ENCODE peak calls at places on chromosome 11, in nine cellular contexts. One of them, this sample, is unnamed.

GRCh38 chr11:121741954-121742361 is 289.2 kb upstream of the SORL1-AS1 start:
- DNase-seq in WTC11: no peak
- DNase-seq in A673: no peak
- DNase-seq in Caco-2: no peak
- DNase-seq in progenitor cell of endocrine pancreas: no peak
- DNase-seq in right atrium auricular region: peak
- DNase-seq in hepatocyte: peak
- DNase-seq in bronchial epithelial cell: no peak
- DNase-seq in AG10803: peak
- DNase-seq in this sample: no peak

GRCh38 chr11:17000987-17001386 is 13.2 kb downstream of the PLEKHA7 start:
- DNase-seq in WTC11: no peak
- DNase-seq in A673: no peak
- DNase-seq in Caco-2: no peak
- DNase-seq in progenitor cell of endocrine pancreas: no peak
- DNase-seq in right atrium auricular region: no peak
- DNase-seq in hepatocyte: no peak
- DNase-seq in bronchial epithelial cell: no peak
- DNase-seq in AG10803: no peak
- DNase-seq in this sample: no peak

GRCh38 chr11:99534812-99535211 is 514.1 kb downstream of the CNTN5 start:
- DNase-seq in WTC11: no peak
- DNase-seq in A673: no peak
- DNase-seq in Caco-2: no peak
- DNase-seq in progenitor cell of endocrine pancreas: no peak
- DNase-seq in right atrium auricular region: no peak
- DNase-seq in hepatocyte: no peak
- DNase-seq in bronchial epithelial cell: peak
- DNase-seq in AG10803: no peak
- DNase-seq in this sample: no peak

GRCh38 chr11:28464252-28464867 is 356.2 kb downstream of the METTL15 start:
- DNase-seq in WTC11: no peak
- DNase-seq in A673: no peak
- DNase-seq in Caco-2: no peak
- DNase-seq in progenitor cell of endocrine pancreas: no peak
- DNase-seq in right atrium auricular region: no peak
- DNase-seq in hepatocyte: no peak
- DNase-seq in bronchial epithelial cell: peak
- DNase-seq in AG10803: peak
- DNase-seq in this sample: no peak

GRCh38 chr11:110857885-110858555 is 145.8 kb upstream of the ARHGAP20 start:
- DNase-seq in WTC11: no peak
- DNase-seq in A673: no peak
- DNase-seq in Caco-2: no peak
- DNase-seq in progenitor cell of endocrine pancreas: no peak
- DNase-seq in right atrium auricular region: no peak
- DNase-seq in hepatocyte: peak
- DNase-seq in bronchial epithelial cell: peak
- DNase-seq in AG10803: peak
- DNase-seq in this sample: peak

GRCh38 chr11:35050596-35050995 is 88.4 kb upstream of the CD44 start:
- DNase-seq in WTC11: no peak
- DNase-seq in A673: no peak
- DNase-seq in Caco-2: no peak
- DNase-seq in progenitor cell of endocrine pancreas: no peak
- DNase-seq in right atrium auricular region: no peak
- DNase-seq in hepatocyte: no peak
- DNase-seq in bronchial epithelial cell: no peak
- DNase-seq in AG10803: no peak
- DNase-seq in this sample: no peak

GRCh38 chr11:122175316-122175715 is 59.3 kb upstream of the BLID start:
- DNase-seq in WTC11: no peak
- DNase-seq in A673: no peak
- DNase-seq in Caco-2: no peak
- DNase-seq in progenitor cell of endocrine pancreas: no peak
- DNase-seq in right atrium auricular region: no peak
- DNase-seq in hepatocyte: no peak
- DNase-seq in bronchial epithelial cell: no peak
- DNase-seq in AG10803: no peak
- DNase-seq in this sample: no peak

GRCh38 chr11:107293677-107294344 is 163.8 kb downstream of the CWF19L2 start:
- DNase-seq in WTC11: peak
- DNase-seq in A673: peak
- DNase-seq in Caco-2: peak
- DNase-seq in progenitor cell of endocrine pancreas: no peak
- DNase-seq in right atrium auricular region: no peak
- DNase-seq in hepatocyte: no peak
- DNase-seq in bronchial epithelial cell: peak
- DNase-seq in AG10803: no peak
- DNase-seq in this sample: no peak

GRCh38 chr11:66172146-66172545 is 96.3 kb upstream of the RAB1B start:
- DNase-seq in WTC11: no peak
- DNase-seq in A673: no peak
- DNase-seq in Caco-2: no peak
- DNase-seq in progenitor cell of endocrine pancreas: no peak
- DNase-seq in right atrium auricular region: no peak
- DNase-seq in hepatocyte: peak
- DNase-seq in bronchial epithelial cell: peak
- DNase-seq in AG10803: peak
- DNase-seq in this sample: peak

GRCh38 chr11:24356501-24356900 is 140.4 kb upstream of the LUZP2 start:
- DNase-seq in WTC11: no peak
- DNase-seq in A673: no peak
- DNase-seq in Caco-2: no peak
- DNase-seq in progenitor cell of endocrine pancreas: no peak
- DNase-seq in right atrium auricular region: no peak
- DNase-seq in hepatocyte: no peak
- DNase-seq in bronchial epithelial cell: no peak
- DNase-seq in AG10803: no peak
- DNase-seq in this sample: no peak

GRCh38 chr11:120336641-120337132 is 474 bp downstream of the ARHGEF12 start:
- DNase-seq in WTC11: peak
- DNase-seq in A673: peak
- DNase-seq in Caco-2: no peak
- DNase-seq in progenitor cell of endocrine pancreas: no peak
- DNase-seq in right atrium auricular region: peak
- DNase-seq in hepatocyte: peak
- DNase-seq in bronchial epithelial cell: no peak
- DNase-seq in AG10803: no peak
- DNase-seq in this sample: peak

GRCh38 chr11:12388171-12388570 is 10.8 kb downstream of the PARVA start:
- DNase-seq in WTC11: no peak
- DNase-seq in A673: no peak
- DNase-seq in Caco-2: no peak
- DNase-seq in progenitor cell of endocrine pancreas: no peak
- DNase-seq in right atrium auricular region: no peak
- DNase-seq in hepatocyte: no peak
- DNase-seq in bronchial epithelial cell: no peak
- DNase-seq in AG10803: no peak
- DNase-seq in this sample: no peak

GRCh38 chr11:17740649-17741235 is 6.2 kb downstream of the KCNC1 start:
- DNase-seq in WTC11: no peak
- DNase-seq in A673: no peak
- DNase-seq in Caco-2: no peak
- DNase-seq in progenitor cell of endocrine pancreas: no peak
- DNase-seq in right atrium auricular region: no peak
- DNase-seq in hepatocyte: no peak
- DNase-seq in bronchial epithelial cell: no peak
- DNase-seq in AG10803: no peak
- DNase-seq in this sample: no peak

GRCh38 chr11:46363455-46363920 is 16.2 kb downstream of the DGKZ start:
- DNase-seq in WTC11: no peak
- DNase-seq in A673: no peak
- DNase-seq in Caco-2: no peak
- DNase-seq in progenitor cell of endocrine pancreas: no peak
- DNase-seq in right atrium auricular region: peak
- DNase-seq in hepatocyte: no peak
- DNase-seq in bronchial epithelial cell: peak
- DNase-seq in AG10803: peak
- DNase-seq in this sample: peak

GRCh38 chr11:128146926-128147605 is 440.3 kb downstream of the ETS1 start:
- DNase-seq in WTC11: no peak
- DNase-seq in A673: no peak
- DNase-seq in Caco-2: no peak
- DNase-seq in progenitor cell of endocrine pancreas: no peak
- DNase-seq in right atrium auricular region: no peak
- DNase-seq in hepatocyte: no peak
- DNase-seq in bronchial epithelial cell: peak
- DNase-seq in AG10803: peak
- DNase-seq in this sample: no peak

GRCh38 chr11:19808076-19808911 is 95.7 kb downstream of the NAV2 start:
- DNase-seq in WTC11: no peak
- DNase-seq in A673: no peak
- DNase-seq in Caco-2: no peak
- DNase-seq in progenitor cell of endocrine pancreas: no peak
- DNase-seq in right atrium auricular region: no peak
- DNase-seq in hepatocyte: no peak
- DNase-seq in bronchial epithelial cell: no peak
- DNase-seq in AG10803: no peak
- DNase-seq in this sample: no peak

GRCh38 chr11:117098269-117099231 is at the start of gene SIK3:
- DNase-seq in WTC11: peak
- DNase-seq in A673: peak
- DNase-seq in Caco-2: peak
- DNase-seq in progenitor cell of endocrine pancreas: peak
- DNase-seq in right atrium auricular region: peak
- DNase-seq in hepatocyte: peak
- DNase-seq in bronchial epithelial cell: peak
- DNase-seq in AG10803: peak
- DNase-seq in this sample: peak
- TF ChIP-seq CTCF in WTC11: no peak
- TF ChIP-seq CTCF in A673: peak
- TF ChIP-seq CTCF in Caco-2: peak
- TF ChIP-seq CTCF in progenitor cell of endocrine pancreas: peak
- TF ChIP-seq CTCF in right atrium auricular region: no peak
- TF ChIP-seq CTCF in hepatocyte: peak
- TF ChIP-seq CTCF in bronchial epithelial cell: no peak
- TF ChIP-seq CTCF in AG10803: no peak
- TF ChIP-seq CTCF in this sample: peak

DNA sequence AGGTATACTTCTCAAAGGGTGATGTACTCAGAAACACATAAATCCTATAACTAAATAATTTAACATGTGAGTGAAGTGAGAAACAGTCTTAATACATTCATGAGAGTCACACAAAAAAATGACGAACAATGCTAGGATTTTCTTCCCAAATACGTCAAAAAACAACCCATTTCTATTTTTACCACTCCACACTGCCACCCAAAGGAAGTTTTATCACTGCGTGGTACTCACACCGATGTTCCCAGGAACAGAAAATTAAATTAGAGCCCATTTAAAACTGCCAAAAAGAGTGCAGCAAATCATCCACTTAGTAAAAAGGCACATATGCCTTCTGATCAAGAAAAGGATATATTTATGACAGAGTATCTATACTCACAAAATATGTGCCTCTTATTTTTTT is 710.9 kb upstream of the FAT3 start:
- DNase-seq in WTC11: no peak
- DNase-seq in A673: peak
- DNase-seq in Caco-2: no peak
- DNase-seq in progenitor cell of endocrine pancreas: no peak
- DNase-seq in right atrium auricular region: no peak
- DNase-seq in hepatocyte: no peak
- DNase-seq in bronchial epithelial cell: no peak
- DNase-seq in AG10803: no peak
- DNase-seq in this sample: no peak
- TF ChIP-seq CTCF in WTC11: no peak
- TF ChIP-seq CTCF in A673: peak
- TF ChIP-seq CTCF in Caco-2: peak
- TF ChIP-seq CTCF in progenitor cell of endocrine pancreas: peak
- TF ChIP-seq CTCF in right atrium auricular region: no peak
- TF ChIP-seq CTCF in hepatocyte: peak
- TF ChIP-seq CTCF in bronchial epithelial cell: peak
- TF ChIP-seq CTCF in AG10803: no peak
- TF ChIP-seq CTCF in this sample: no peak

DNA sequence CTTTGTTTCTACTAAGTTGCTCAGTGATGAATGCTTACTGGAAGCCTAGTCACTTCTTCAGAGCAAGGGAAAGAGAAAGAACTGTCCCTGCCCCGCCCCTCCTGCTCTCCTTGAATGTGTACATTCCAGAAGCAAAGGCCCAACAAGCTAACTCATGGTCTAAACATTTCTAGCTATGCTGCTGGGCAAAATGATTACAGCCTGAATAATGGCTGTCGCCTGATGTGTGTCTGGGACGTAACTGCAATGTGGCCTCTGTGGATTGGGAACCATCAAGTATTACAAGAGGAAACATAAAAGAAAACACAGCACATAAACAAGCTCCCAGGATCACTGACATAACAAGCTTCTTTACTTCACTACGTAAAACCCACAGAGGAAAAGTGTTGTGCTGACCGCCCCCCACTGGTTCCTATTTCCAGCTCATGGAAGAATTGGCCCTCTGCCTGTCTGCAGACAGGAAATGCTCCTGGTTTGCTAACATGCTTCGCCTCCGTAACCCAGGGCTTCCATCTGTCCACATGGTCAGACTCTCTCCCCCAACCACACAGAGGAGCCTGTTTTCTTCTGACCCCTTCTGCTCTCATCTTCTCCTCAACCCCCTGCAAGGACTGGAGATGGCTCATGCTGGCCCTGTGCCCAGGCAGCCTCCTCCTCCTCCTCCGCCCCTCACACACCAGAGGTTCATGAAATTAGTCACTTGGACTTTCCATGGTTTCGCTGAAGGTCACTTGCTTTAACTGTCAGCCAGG is 187.2 kb downstream of the MAML2 start:
- DNase-seq in WTC11: peak
- DNase-seq in A673: peak
- DNase-seq in Caco-2: peak
- DNase-seq in progenitor cell of endocrine pancreas: no peak
- DNase-seq in right atrium auricular region: peak
- DNase-seq in hepatocyte: peak
- DNase-seq in bronchial epithelial cell: peak
- DNase-seq in AG10803: peak
- DNase-seq in this sample: peak
- TF ChIP-seq CTCF in WTC11: no peak
- TF ChIP-seq CTCF in A673: peak
- TF ChIP-seq CTCF in Caco-2: no peak
- TF ChIP-seq CTCF in progenitor cell of endocrine pancreas: no peak
- TF ChIP-seq CTCF in right atrium auricular region: no peak
- TF ChIP-seq CTCF in hepatocyte: peak
- TF ChIP-seq CTCF in bronchial epithelial cell: no peak
- TF ChIP-seq CTCF in AG10803: peak
- TF ChIP-seq CTCF in this sample: peak

DNA sequence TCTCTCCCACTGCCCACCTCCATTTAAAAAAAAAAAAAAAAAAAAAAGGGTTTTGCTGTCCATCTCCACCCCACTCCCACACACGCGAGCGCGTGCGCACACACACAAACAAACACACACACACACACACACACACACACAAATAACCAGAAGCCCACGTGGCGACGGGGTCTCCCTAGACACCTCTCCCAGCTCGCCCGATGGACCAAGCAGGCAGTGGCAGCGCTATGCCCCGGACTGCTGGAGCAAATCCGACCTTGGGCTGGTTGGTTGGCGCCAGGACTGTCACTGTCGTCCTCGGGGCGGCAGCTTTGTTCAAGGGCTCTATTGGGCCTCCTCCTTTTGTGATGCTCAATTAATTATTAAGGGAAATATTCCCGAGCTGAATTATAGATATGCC is 1.6 kb upstream of the KCNA4 start:
- DNase-seq in WTC11: no peak
- DNase-seq in A673: no peak
- DNase-seq in Caco-2: no peak
- DNase-seq in progenitor cell of endocrine pancreas: no peak
- DNase-seq in right atrium auricular region: no peak
- DNase-seq in hepatocyte: no peak
- DNase-seq in bronchial epithelial cell: no peak
- DNase-seq in AG10803: no peak
- DNase-seq in this sample: no peak
- TF ChIP-seq CTCF in WTC11: no peak
- TF ChIP-seq CTCF in A673: no peak
- TF ChIP-seq CTCF in Caco-2: no peak
- TF ChIP-seq CTCF in progenitor cell of endocrine pancreas: no peak
- TF ChIP-seq CTCF in right atrium auricular region: no peak
- TF ChIP-seq CTCF in hepatocyte: no peak
- TF ChIP-seq CTCF in bronchial epithelial cell: no peak
- TF ChIP-seq CTCF in AG10803: no peak
- TF ChIP-seq CTCF in this sample: no peak

This sample was measured in HFFc6.